ENCODE peak calls at places on chromosomes 4 and X, in four cellular contexts. One of them, this sample, is unnamed.

GRCh38 chrX:7891928-7892327 is 35.3 kb downstream of the PNPLA4 start:
- DNase-seq in GM12878: no peak
- DNase-seq in HEK293T: no peak
- DNase-seq in A549: no peak
- DNase-seq in this sample: peak

GRCh38 chr4:119205690-119206089 is 6.8 kb upstream of the USP53 start:
- DNase-seq in A549: no peak
- DNase-seq in GM12878: no peak
- DNase-seq in HEK293T: no peak
- DNase-seq in this sample: no peak

GRCh38 chr4:73137121-73137520 is 67.6 kb upstream of the COX18 start:
- DNase-seq in A549: no peak
- DNase-seq in GM12878: no peak
- DNase-seq in HEK293T: no peak
- DNase-seq in this sample: no peak

GRCh38 chr4:113766882-113767281 is 5.3 kb upstream of the CAMK2D start:
- DNase-seq in GM12878: no peak
- DNase-seq in HEK293T: no peak
- DNase-seq in A549: no peak
- DNase-seq in this sample: no peak

GRCh38 chr4:151215295-151215694 is 61.7 kb upstream of the PRSS48 start:
- DNase-seq in A549: no peak
- DNase-seq in GM12878: no peak
- DNase-seq in HEK293T: no peak
- DNase-seq in this sample: no peak

GRCh38 chrX:136866337-136867095 is 14.0 kb downstream of the RBMX start:
- DNase-seq in HEK293T: no peak
- DNase-seq in GM12878: no peak
- DNase-seq in A549: no peak
- DNase-seq in this sample: no peak

GRCh38 chr4:4417886-4418285 is 31.0 kb downstream of the NSG1 start:
- DNase-seq in GM12878: no peak
- DNase-seq in A549: no peak
- DNase-seq in HEK293T: no peak
- DNase-seq in this sample: no peak

GRCh38 chr4:1501754-1502500 is 95.7 kb upstream of the NKX1-1 start:
- DNase-seq in A549: no peak
- DNase-seq in HEK293T: no peak
- DNase-seq in GM12878: no peak
- DNase-seq in this sample: no peak

GRCh38 chr4:76803522-76803921 is 94.4 kb downstream of the SOWAHB start:
- DNase-seq in GM12878: no peak
- DNase-seq in A549: no peak
- DNase-seq in HEK293T: peak
- DNase-seq in this sample: peak

GRCh38 chr4:68361146-68361589 is 11.3 kb upstream of the YTHDC1 start:
- DNase-seq in A549: no peak
- DNase-seq in GM12878: no peak
- DNase-seq in HEK293T: no peak
- DNase-seq in this sample: no peak

GRCh38 chr4:102037566-102037965 is 247.0 kb downstream of the BANK1 start:
- DNase-seq in A549: no peak
- DNase-seq in HEK293T: no peak
- DNase-seq in GM12878: no peak
- DNase-seq in this sample: no peak

GRCh38 chr4:26958925-26959653 is 98.4 kb downstream of the STIM2 start:
- DNase-seq in A549: no peak
- DNase-seq in GM12878: no peak
- DNase-seq in HEK293T: no peak
- DNase-seq in this sample: no peak

GRCh38 chrX:34528081-34528480 is 129.0 kb downstream of the TMEM47 start:
- DNase-seq in HEK293T: no peak
- DNase-seq in GM12878: no peak
- DNase-seq in A549: no peak
- DNase-seq in this sample: no peak

GRCh38 chr4:2393353-2394270 is 24.8 kb downstream of the ZFYVE28 start:
- DNase-seq in HEK293T: no peak
- DNase-seq in A549: no peak
- DNase-seq in GM12878: no peak
- DNase-seq in this sample: peak

GRCh38 chrX:115147220-115147619 is 42.0 kb upstream of the RBMXL3 start:
- DNase-seq in A549: peak
- DNase-seq in GM12878: no peak
- DNase-seq in HEK293T: peak
- DNase-seq in this sample: peak

GRCh38 chrX:24498975-24499374 is 33.9 kb downstream of the PDK3 start:
- DNase-seq in A549: peak
- DNase-seq in GM12878: no peak
- DNase-seq in HEK293T: no peak
- DNase-seq in this sample: peak

GRCh38 chrX:117957128-117957527 is 159.5 kb downstream of the KLHL13 start:
- DNase-seq in GM12878: no peak
- DNase-seq in HEK293T: no peak
- DNase-seq in A549: no peak
- DNase-seq in this sample: no peak

GRCh38 chr4:108693211-108693610 is 42.8 kb downstream of the OSTC start:
- DNase-seq in A549: no peak
- DNase-seq in HEK293T: no peak
- DNase-seq in GM12878: no peak
- DNase-seq in this sample: no peak

GRCh38 chrX:40996886-40997530 is 88.2 kb upstream of the USP9X start:
- DNase-seq in GM12878: no peak
- DNase-seq in HEK293T: peak
- DNase-seq in A549: peak
- DNase-seq in this sample: peak

GRCh38 chrX:94551831-94552230 is 877.8 kb downstream of the FAM133A start:
- DNase-seq in GM12878: no peak
- DNase-seq in HEK293T: no peak
- DNase-seq in A549: no peak
- DNase-seq in this sample: no peak

GRCh38 chr4:43008793-43009192 is 116.3 kb downstream of the GRXCR1 start:
- DNase-seq in HEK293T: no peak
- DNase-seq in GM12878: no peak
- DNase-seq in A549: no peak
- DNase-seq in this sample: no peak

GRCh38 chrX:39967348-39967747 is 130.4 kb downstream of the BCOR start:
- DNase-seq in HEK293T: no peak
- DNase-seq in GM12878: no peak
- DNase-seq in A549: no peak
- DNase-seq in this sample: no peak

GRCh38 chrX:14963447-14964236 is 90.4 kb downstream of the MOSPD2 start:
- DNase-seq in GM12878: no peak
- DNase-seq in HEK293T: no peak
- DNase-seq in A549: no peak
- DNase-seq in this sample: no peak

GRCh38 chrX:257681-258289 is 23.4 kb upstream of the PLCXD1 start:
- DNase-seq in HEK293T: no peak
- DNase-seq in GM12878: no peak
- DNase-seq in A549: no peak
- DNase-seq in this sample: no peak

GRCh38 chr4:56786955-56787354 is 34.5 kb downstream of the SPINK2 start:
- DNase-seq in GM12878: no peak
- DNase-seq in A549: no peak
- DNase-seq in HEK293T: peak
- DNase-seq in this sample: no peak

GRCh38 chrX:112945796-112946195 is 105.2 kb upstream of the AMOT start:
- DNase-seq in HEK293T: no peak
- DNase-seq in GM12878: no peak
- DNase-seq in A549: no peak
- DNase-seq in this sample: no peak

GRCh38 chrX:112946227-112946626 is 105.6 kb upstream of the AMOT start:
- DNase-seq in A549: no peak
- DNase-seq in HEK293T: no peak
- DNase-seq in GM12878: no peak
- DNase-seq in this sample: no peak

DNA sequence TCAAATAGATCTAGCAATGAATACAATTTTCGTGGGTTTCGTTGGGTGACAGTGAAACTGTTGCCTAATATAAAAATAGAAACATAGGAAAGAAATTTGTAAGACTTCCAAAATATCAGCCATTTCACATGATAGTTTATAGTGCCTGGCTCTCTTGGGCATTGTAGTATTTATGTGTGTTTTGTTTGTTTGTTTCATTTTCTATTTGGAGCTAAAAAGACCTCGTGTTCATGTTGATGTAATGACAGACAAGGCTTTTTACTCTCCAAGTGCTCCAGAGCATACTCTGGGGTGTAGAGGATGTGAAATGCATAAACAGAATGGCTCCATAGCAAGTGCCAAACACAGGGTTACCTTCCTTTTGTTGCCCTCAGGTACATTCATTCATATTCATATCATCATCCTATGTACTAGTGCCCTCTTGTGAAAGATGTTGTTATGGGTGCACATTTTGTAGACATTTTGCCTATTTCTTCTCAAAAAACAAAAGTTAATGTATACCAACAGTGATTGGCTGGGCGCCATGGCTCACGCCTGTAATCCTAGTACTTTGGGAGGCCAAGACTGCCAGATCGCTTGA is 100.7 kb upstream of the AMOT start:
- DNase-seq in A549: no peak
- DNase-seq in HEK293T: no peak
- DNase-seq in GM12878: peak
- DNase-seq in this sample: no peak
- TF ChIP-seq BHLHE40 in A549: no peak
- TF ChIP-seq BHLHE40 in HEK293T: no peak
- TF ChIP-seq BHLHE40 in GM12878: no peak
- TF ChIP-seq BHLHE40 in this sample: no peak

DNA sequence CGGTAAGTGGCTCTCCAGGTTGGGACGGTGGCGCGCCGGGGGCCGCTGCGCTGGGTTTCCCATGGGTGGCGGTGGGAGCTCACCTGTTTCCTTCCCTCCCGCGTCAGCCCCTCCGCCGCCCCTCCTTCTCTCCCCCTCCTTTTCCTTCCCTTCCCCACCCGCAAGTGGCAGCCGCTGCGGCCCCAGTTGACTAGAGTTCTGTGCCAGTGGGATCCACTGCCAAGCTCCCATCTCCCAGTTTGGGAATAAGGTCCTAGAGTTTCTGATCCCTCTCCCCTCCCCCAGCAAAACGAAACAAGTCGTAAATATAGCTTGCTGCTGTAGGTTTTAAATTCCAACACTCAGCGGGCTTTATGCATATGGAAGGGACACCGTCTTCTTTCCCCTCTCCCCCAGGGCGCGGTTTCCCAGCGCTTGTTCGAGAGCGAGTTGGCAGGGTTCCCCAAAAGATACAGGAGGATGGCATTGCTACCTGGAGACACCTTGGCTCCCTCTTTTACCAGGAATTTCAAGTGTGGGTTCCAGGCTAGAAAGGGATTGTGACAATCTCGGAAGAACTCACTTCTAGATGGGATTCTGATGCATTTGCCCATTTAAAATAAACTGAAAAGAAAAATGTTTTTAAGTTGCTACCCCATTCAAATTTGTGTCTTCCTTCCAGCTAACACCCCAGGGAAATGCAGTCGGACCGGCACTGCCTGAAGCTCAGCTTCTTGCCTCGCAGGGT is 1.2 kb downstream of the TLL1 start:
- DNase-seq in A549: peak
- DNase-seq in HEK293T: peak
- DNase-seq in GM12878: no peak
- DNase-seq in this sample: no peak
- TF ChIP-seq BHLHE40 in A549: no peak
- TF ChIP-seq BHLHE40 in HEK293T: no peak
- TF ChIP-seq BHLHE40 in GM12878: no peak
- TF ChIP-seq BHLHE40 in this sample: no peak

GRCh38 chrX:17809984-17810383 is 51.1 kb downstream of the RAI2 start:
- DNase-seq in GM12878: no peak
- DNase-seq in HEK293T: no peak
- DNase-seq in A549: no peak
- DNase-seq in this sample: no peak
- TF ChIP-seq BHLHE40 in GM12878: no peak
- TF ChIP-seq BHLHE40 in HEK293T: no peak
- TF ChIP-seq BHLHE40 in A549: no peak
- TF ChIP-seq BHLHE40 in this sample: no peak

GRCh38 chr4:169014581-169014980 is 4.5 kb upstream of the CBR4 start:
- DNase-seq in GM12878: no peak
- DNase-seq in HEK293T: no peak
- DNase-seq in A549: no peak
- DNase-seq in this sample: no peak
- TF ChIP-seq BHLHE40 in GM12878: no peak
- TF ChIP-seq BHLHE40 in HEK293T: no peak
- TF ChIP-seq BHLHE40 in A549: no peak
- TF ChIP-seq BHLHE40 in this sample: no peak

GRCh38 chr4:74692973-74693372 is 101.3 kb downstream of the BTC start:
- DNase-seq in A549: no peak
- DNase-seq in HEK293T: no peak
- DNase-seq in GM12878: no peak
- DNase-seq in this sample: no peak
- TF ChIP-seq BHLHE40 in A549: no peak
- TF ChIP-seq BHLHE40 in HEK293T: no peak
- TF ChIP-seq BHLHE40 in GM12878: no peak
- TF ChIP-seq BHLHE40 in this sample: no peak